ENCODE peak calls at places on chromosomes 1 and 21, in four cellular contexts. T is HepG2, V is H1, Q is K562. F is an unnamed sample.

GRCh38 chr21:17911628-17912027 is 92.5 kb upstream of the C21orf91 start:
- DNase-seq in T (no peak), V (no peak), Q (no peak), F (no peak)

GRCh38 chr1:220198186-220199005 is 73.9 kb downstream of the RAB3GAP2 start:
- DNase-seq in T (no peak), V (no peak), Q (no peak), F (peak)

GRCh38 chr1:229229721-229230135 is 41.2 kb upstream of the RAB4A start:
- DNase-seq in T (peak), V (no peak), Q (no peak), F (no peak)

GRCh38 chr21:44299458-44300261 is at the start of gene PFKL:
- DNase-seq in T (peak), V (peak), Q (peak), F (peak)

GRCh38 chr1:53582211-53583020 is 123.2 kb downstream of the DMRTB1 start:
- DNase-seq in T (no peak), V (no peak), Q (peak), F (no peak)

GRCh38 chr1:110433803-110434202 is 17.1 kb upstream of the PROK1 start:
- DNase-seq in T (peak), V (peak), Q (peak), F (no peak)

GRCh38 chr1:92043621-92044020 is 13.8 kb downstream of the EPHX4 start:
- DNase-seq in T (no peak), V (no peak), Q (no peak), F (no peak)

GRCh38 chr1:206909167-206909882 is 12.1 kb downstream of the IL24 start:
- DNase-seq in T (no peak), V (no peak), Q (peak), F (no peak)

GRCh38 chr1:152125834-152126443 is 10.7 kb upstream of the TCHH start:
- DNase-seq in T (no peak), V (no peak), Q (no peak), F (no peak)

GRCh38 chr1:209743145-209743482 is 12.7 kb upstream of the TRAF3IP3 start:
- DNase-seq in T (no peak), V (no peak), Q (no peak), F (no peak)

GRCh38 chr21:16420086-16420724 is 690.4 kb downstream of the USP25 start:
- DNase-seq in T (peak), V (no peak), Q (no peak), F (peak)

GRCh38 chr1:45050931-45051748 is 39.1 kb downstream of the UROD start:
- DNase-seq in T (no peak), V (no peak), Q (no peak), F (no peak)

GRCh38 chr1:221777434-221778072 is 35.7 kb upstream of the DUSP10 start:
- DNase-seq in T (no peak), V (no peak), Q (no peak), F (no peak)

GRCh38 chr1:200610846-200611245 is 9.7 kb downstream of the KIF14 start:
- DNase-seq in T (no peak), V (no peak), Q (no peak), F (no peak)

GRCh38 chr1:87231703-87232363 is 96.8 kb upstream of the LMO4 start:
- DNase-seq in T (no peak), V (no peak), Q (no peak), F (no peak)

GRCh38 chr1:147078606-147079399 is 93.5 kb downstream of the PRKAB2 start:
- DNase-seq in T (no peak), V (no peak), Q (no peak), F (no peak)

GRCh38 chr1:12407050-12407961 is 177.5 kb downstream of the VPS13D start:
- DNase-seq in T (peak), V (no peak), Q (peak), F (peak)

GRCh38 chr1:97599447-97599846 is 321.4 kb downstream of the DPYD start:
- DNase-seq in T (no peak), V (no peak), Q (no peak), F (no peak)

GRCh38 chr1:41662656-41663437 is 178.4 kb upstream of the EDN2 start:
- DNase-seq in T (no peak), V (no peak), Q (no peak), F (no peak)

GRCh38 chr1:8090241-8090702 is 64.2 kb upstream of the ERRFI1 start:
- DNase-seq in T (no peak), V (no peak), Q (no peak), F (peak)

GRCh38 chr21:38811257-38811656 is 5.5 kb downstream of the ETS2 start:
- DNase-seq in T (no peak), V (no peak), Q (no peak), F (peak)

GRCh38 chr1:245154429-245155185 is at the start of gene KIF26B:
- DNase-seq in T (peak), V (no peak), Q (peak), F (peak)

GRCh38 chr21:44092201-44092600 is 15.0 kb upstream of the PWP2 start:
- DNase-seq in T (no peak), V (no peak), Q (no peak), F (no peak)

GRCh38 chr1:200951016-200951415 is 56.3 kb downstream of the INAVA start:
- DNase-seq in T (no peak), V (no peak), Q (no peak), F (no peak)

DNA sequence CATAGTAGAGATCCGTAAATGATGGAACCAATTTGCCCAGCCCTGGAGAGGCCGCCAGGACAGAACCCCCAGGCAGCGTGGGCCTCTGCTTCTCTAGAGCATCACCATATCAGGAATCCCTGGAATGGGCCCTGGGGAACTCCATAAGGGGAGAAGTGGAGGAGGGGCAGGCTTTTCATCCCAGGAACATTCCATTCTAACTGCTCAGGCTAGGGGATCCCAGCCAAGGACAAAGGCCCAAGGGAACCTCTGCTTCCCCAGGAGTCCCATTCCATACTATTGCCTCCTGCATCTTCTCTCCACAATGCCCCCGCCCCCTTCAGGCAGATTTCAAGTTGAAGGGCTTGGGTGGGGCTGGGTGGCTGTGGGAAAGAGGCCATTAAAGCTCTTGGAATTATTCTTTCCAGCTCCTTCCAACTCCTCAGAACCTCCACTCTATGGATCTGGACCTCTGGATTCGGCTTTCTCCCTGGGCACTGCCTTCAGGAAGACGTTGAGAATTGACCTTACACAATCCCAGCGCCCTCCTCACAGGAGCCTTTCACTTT is 6.0 kb downstream of the TRNP1 start:
- DNase-seq in T (peak), V (peak), Q (no peak), F (peak)
- TF ChIP-seq POLR2AphosphoS5 in T (peak), V (peak), Q (no peak), F (peak)

GRCh38 chr1:244057474-244058385 is 6.6 kb downstream of the ZBTB18 start:
- DNase-seq in T (no peak), V (no peak), Q (no peak), F (no peak)

GRCh38 chr1:244054924-244055263 is 3.8 kb downstream of the ZBTB18 start:
- DNase-seq in T (no peak), V (no peak), Q (no peak), F (no peak)

GRCh38 chr1:244054247-244054923 is 3.3 kb downstream of the ZBTB18 start:
- DNase-seq in T (no peak), V (no peak), Q (no peak), F (no peak)

GRCh38 chr1:244053831-244054230 is 2.7 kb downstream of the ZBTB18 start:
- DNase-seq in T (no peak), V (no peak), Q (no peak), F (no peak)

DNA sequence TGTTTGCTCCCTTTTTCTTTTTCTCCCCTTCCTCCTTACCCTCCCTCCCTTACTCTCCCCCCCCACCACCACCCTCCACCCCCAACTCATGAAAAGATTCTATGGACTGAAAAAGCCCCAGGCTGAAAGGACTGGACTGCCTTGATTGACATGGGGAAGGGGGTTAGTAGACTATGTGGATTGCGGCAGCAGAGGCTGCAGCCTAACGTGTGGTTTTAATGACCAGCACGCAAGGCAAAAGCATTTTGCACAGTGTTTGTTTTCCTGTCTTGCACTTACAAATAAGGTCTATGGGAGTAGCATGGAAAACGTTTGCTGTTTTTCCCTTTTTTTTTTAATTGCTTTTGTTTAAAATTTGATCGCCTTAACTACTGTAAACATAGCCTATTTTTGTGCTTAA is 5.5 kb downstream of the ZBTB18 start:
- DNase-seq in T (no peak), V (no peak), Q (no peak), F (no peak)
- TF ChIP-seq JUN in T (no peak), V (no peak), Q (no peak), F (no peak)

GRCh38 chr1:43766086-43766784 is 58.9 kb downstream of the ST3GAL3 start:
- DNase-seq in T (no peak), V (no peak), Q (no peak), F (no peak)
- TF ChIP-seq MAX in T (no peak), V (no peak), Q (no peak), F (no peak)

GRCh38 chr1:67404212-67404620 is 26.0 kb downstream of the SERBP1 start:
- DNase-seq in T (no peak), V (no peak), Q (no peak), F (no peak)

GRCh38 chr1:67405473-67406245 is 24.5 kb downstream of the SERBP1 start:
- DNase-seq in T (no peak), V (no peak), Q (no peak), F (no peak)

GRCh38 chr1:67399594-67399993 is 30.6 kb downstream of the SERBP1 start:
- DNase-seq in T (no peak), V (no peak), Q (no peak), F (no peak)

GRCh38 chr1:67401443-67401842 is 28.8 kb downstream of the SERBP1 start:
- DNase-seq in T (no peak), V (no peak), Q (no peak), F (no peak)
- TF ChIP-seq POLR2AphosphoS5 in T (no peak), V (peak), Q (no peak), F (no peak)

DNA sequence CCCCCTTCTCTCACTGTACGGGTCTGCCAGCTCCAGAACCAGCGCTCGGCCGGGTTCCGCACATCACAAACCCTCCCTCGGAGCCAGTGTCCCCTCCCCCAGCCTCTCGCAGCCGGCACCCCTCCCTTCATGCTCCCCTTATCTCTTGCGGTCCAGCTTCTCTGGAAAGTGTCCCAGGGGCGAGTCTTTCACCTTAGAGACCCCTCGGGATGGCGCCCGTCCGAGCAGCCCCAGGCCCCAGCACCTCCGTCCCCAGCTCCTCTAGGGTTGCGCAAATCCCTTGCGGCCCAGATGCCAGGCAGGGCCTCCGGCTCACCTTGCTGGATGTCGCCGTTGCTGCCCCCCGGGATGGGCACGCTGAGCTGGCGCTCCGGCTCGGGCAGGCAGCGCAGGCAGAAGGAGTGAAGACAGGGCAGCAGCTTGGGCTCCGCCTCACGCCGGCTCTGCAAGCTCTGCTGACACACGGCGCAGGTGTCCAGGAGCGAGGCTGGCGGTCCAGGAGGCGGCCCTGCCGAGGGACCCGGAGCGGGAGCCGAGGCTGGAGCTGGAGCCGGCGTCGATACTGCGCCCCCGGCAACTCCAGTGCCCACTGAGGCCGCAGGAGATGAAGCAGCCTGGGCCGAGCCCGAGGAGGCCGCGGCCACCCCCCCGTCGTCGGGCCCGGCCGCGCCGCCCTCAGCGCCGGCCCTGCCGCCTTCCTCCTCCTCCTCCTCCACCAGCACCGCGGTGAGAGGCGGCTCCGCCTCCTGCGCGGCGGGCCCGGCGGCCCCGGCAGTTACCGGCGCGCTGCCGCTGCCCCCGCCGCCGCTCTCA is 562 bp downstream of the TRIM33 start:
- DNase-seq in T (no peak), V (no peak), Q (peak), F (peak)
- TF ChIP-seq JUN in T (no peak), V (no peak), Q (no peak), F (no peak)

DNA sequence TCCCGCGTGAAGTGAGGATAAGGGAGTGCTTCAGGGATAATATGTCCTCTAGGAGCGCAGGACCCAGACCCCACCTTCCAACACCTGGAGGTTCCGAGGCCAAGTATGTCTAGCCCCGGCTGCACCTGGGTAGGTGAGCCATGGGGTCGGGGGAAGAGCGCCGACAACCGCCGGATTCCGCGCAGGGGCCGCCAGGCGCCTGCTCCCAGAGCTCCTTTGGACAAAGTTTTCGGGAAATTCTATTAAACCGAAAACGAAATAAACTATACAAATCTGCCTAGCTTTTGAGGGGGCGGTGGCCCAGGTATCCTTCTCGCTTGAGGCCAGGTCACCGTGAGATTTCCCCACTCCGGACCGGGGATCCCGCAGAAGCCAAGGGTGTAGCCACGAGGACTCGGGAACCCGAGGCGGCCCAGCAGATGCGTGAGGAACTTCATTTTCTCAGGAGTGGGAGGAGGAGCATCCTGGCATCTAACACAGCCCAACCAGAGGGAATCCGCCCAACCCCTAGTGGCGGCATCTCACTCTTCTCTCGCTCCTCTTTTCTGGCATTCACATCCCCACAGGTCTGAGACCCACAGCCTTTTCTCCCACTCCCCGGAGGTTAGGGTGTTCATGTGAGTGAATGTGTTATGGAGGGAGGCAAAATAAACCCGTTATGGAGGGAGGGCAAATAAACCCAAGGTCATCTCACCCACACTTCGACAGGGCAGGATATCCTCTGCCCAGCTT is 2.3 kb upstream of the DMRTA2 start:
- DNase-seq in T (no peak), V (no peak), Q (no peak), F (no peak)
- TF ChIP-seq MAX in T (no peak), V (no peak), Q (no peak), F (no peak)

GRCh38 chr1:64136749-64137568 is 66.5 kb upstream of the UBE2U start:
- DNase-seq in T (peak), V (peak), Q (peak), F (peak)
- TF ChIP-seq POLR2AphosphoS5 in T (no peak), V (no peak), Q (no peak), F (no peak)

GRCh38 chr1:172005856-172006255 is 164.6 kb downstream of the DNM3 start:
- DNase-seq in T (peak), V (no peak), Q (no peak), F (no peak)
- TF ChIP-seq JUN in T (no peak), V (no peak), Q (no peak), F (no peak)

GRCh38 chr1:1872329-1872994 is 18.4 kb downstream of the GNB1 start:
- DNase-seq in T (no peak), V (no peak), Q (peak), F (no peak)

GRCh38 chr1:1875932-1876331 is 15.0 kb downstream of the GNB1 start:
- DNase-seq in T (no peak), V (no peak), Q (no peak), F (no peak)

GRCh38 chr1:1876335-1876935 is 14.5 kb downstream of the GNB1 start:
- DNase-seq in T (no peak), V (no peak), Q (no peak), F (no peak)

GRCh38 chr1:1874901-1875300 is 16.0 kb downstream of the GNB1 start:
- DNase-seq in T (no peak), V (no peak), Q (no peak), F (no peak)

DNA sequence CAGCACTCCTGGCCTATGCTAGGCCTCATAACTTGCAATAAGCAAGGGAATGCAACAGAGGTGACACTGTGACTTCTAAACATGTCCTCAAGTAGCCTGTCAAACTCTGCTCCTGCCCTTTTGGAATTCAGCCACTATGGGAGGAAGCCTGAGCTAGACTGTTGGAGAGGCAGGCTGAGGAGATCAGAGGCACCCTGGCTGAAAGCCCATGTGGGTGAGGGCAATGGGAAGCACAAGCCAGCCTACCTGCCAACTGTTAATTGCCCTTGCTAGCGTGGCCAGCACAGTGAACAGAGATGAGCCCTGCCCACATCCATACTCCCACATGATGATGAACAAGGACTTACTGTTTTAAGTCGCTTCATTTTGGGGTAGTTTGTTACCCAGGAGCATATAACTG is 17.7 kb downstream of the GNB1 start:
- DNase-seq in T (no peak), V (no peak), Q (peak), F (no peak)
- TF ChIP-seq MAX in T (no peak), V (no peak), Q (no peak), F (no peak)

GRCh38 chr1:60428161-60428560 is 354.6 kb upstream of the C1orf87 start:
- DNase-seq in T (no peak), V (no peak), Q (no peak), F (no peak)
- TF ChIP-seq POLR2AphosphoS5 in T (no peak), V (no peak), Q (no peak), F (no peak)

F was measured in endothelial cell of umbilical vein.